ENCODE peak calls at places on chromosomes 2 and 18, in four cellular contexts. J is stomach, A is SK-N-SH, H is HepG2. Y is an unnamed sample.

GRCh38 chr2:196170681-196171247 is 614 bp downstream of the STK17B start:
- DNase-seq in J (peak), A (no peak), H (peak), Y (peak)

GRCh38 chr2:149872041-149872440 is 284.5 kb upstream of the MMADHC start:
- DNase-seq in J (no peak), A (no peak), H (no peak), Y (no peak)

GRCh38 chr18:6941988-6942387 is 175.6 kb downstream of the LAMA1 start:
- DNase-seq in J (no peak), A (no peak), H (no peak), Y (no peak)

GRCh38 chr18:32454667-32455066 is 16.0 kb downstream of the GAREM1 start:
- DNase-seq in J (no peak), A (no peak), H (no peak), Y (no peak)

GRCh38 chr2:86337235-86338099 is at the start of gene REEP1:
- DNase-seq in J (peak), A (peak), H (no peak), Y (no peak)

GRCh38 chr18:23134780-23135678 is at the start of gene CABLES1:
- DNase-seq in J (peak), A (peak), H (peak), Y (peak)

GRCh38 chr2:152353364-152353763 is 18.4 kb downstream of the FMNL2 start:
- DNase-seq in J (no peak), A (no peak), H (peak), Y (no peak)

GRCh38 chr2:110650346-110650745 is 27.5 kb downstream of the BUB1 start:
- DNase-seq in J (no peak), A (no peak), H (no peak), Y (no peak)

GRCh38 chr2:203070615-203071547 is 56.2 kb downstream of the NBEAL1 start:
- DNase-seq in J (no peak), A (no peak), H (no peak), Y (no peak)

GRCh38 chr2:137229834-137230233 is 464.5 kb downstream of the THSD7B start:
- DNase-seq in J (no peak), A (no peak), H (no peak), Y (no peak)

GRCh38 chr2:101762451-101763171 is 65.1 kb downstream of the MAP4K4 start:
- DNase-seq in J (no peak), A (no peak), H (no peak), Y (no peak)

GRCh38 chr2:28681216-28681981 is 70.2 kb upstream of the PPP1CB start:
- DNase-seq in J (no peak), A (no peak), H (no peak), Y (no peak)

GRCh38 chr2:85318222-85319182 is 9.3 kb downstream of the TGOLN2 start:
- DNase-seq in J (no peak), A (no peak), H (no peak), Y (no peak)

GRCh38 chr2:241516520-241516965 is 8.2 kb upstream of the STK25 start:
- DNase-seq in J (no peak), A (no peak), H (no peak), Y (no peak)

GRCh38 chr2:105237045-105237765 is 4.3 kb upstream of the GPR45 start:
- DNase-seq in J (no peak), A (no peak), H (no peak), Y (no peak)

GRCh38 chr18:9731380-9731779 is 23.3 kb downstream of the RAB31 start:
- DNase-seq in J (no peak), A (no peak), H (no peak), Y (no peak)

GRCh38 chr2:174952607-174953006 is 52.6 kb downstream of the CHN1 start:
- DNase-seq in J (no peak), A (no peak), H (no peak), Y (no peak)

GRCh38 chr2:40367032-40367431 is 84.9 kb downstream of the SLC8A1 start:
- DNase-seq in J (no peak), A (no peak), H (no peak), Y (no peak)

GRCh38 chr2:215619989-215620388 is 184.1 kb upstream of the FN1 start:
- DNase-seq in J (peak), A (no peak), H (no peak), Y (peak)

GRCh38 chr2:48406950-48407349 is 123.0 kb upstream of the STON1 start:
- DNase-seq in J (no peak), A (no peak), H (peak), Y (no peak)

GRCh38 chr18:22106536-22107292 is 62.7 kb upstream of the GATA6 start:
- DNase-seq in J (peak), A (no peak), H (peak), Y (no peak)

GRCh38 chr2:234787114-234787513 is 164.7 kb upstream of the SH3BP4 start:
- DNase-seq in J (no peak), A (no peak), H (no peak), Y (no peak)

GRCh38 chr2:71612581-71613520 is 159.5 kb downstream of the DYSF start:
- DNase-seq in J (peak), A (peak), H (no peak), Y (no peak)

GRCh38 chr2:80053522-80054338 is 250.8 kb downstream of the LRRTM1 start:
- DNase-seq in J (no peak), A (no peak), H (no peak), Y (no peak)

GRCh38 chr2:24432121-24432520 is 58.9 kb upstream of the NCOA1 start:
- DNase-seq in J (no peak), A (no peak), H (no peak), Y (no peak)

GRCh38 chr2:118774458-118775133 is 72.9 kb downstream of the EN1 start:
- DNase-seq in J (peak), A (peak), H (no peak), Y (peak)

GRCh38 chr2:128409326-128410034 is 90.8 kb upstream of the HS6ST1 start:
- DNase-seq in J (peak), A (no peak), H (no peak), Y (peak)

GRCh38 chr2:20149703-20150030 is 75.3 kb downstream of the SDC1 start:
- DNase-seq in J (peak), A (no peak), H (no peak), Y (no peak)

GRCh38 chr2:237058423-237058822 is 27.3 kb upstream of the COPS8 start:
- DNase-seq in J (no peak), A (no peak), H (no peak), Y (no peak)

GRCh38 chr2:229921101-229921891 is 513 bp downstream of the TRIP12 start:
- DNase-seq in J (peak), A (peak), H (peak), Y (peak)
- TF ChIP-seq POLR2AphosphoS5 in J (no peak), A (peak), H (peak), Y (no peak)

DNA sequence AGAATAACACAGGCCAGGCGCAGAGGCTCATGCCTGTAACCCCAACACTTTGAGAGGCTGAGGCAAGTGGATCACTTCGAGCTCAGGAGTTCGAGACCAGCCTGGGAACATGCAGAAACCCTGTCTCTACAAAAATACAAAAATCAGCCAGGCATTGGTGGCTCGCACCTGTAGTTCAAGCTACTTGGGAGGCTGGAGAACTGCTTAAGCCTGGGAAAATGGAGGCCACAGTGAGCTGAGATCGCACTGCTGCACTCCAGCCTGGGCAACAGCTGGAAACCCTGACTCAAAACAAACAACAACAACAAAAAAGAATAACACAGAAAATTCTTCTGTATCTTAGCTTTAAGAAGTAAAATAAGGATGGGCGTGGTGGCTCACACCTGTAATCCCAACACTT is 440.3 kb downstream of the LRATD1 start:
- DNase-seq in J (no peak), A (no peak), H (no peak), Y (no peak)
- H3K27ac ChIP-seq in J (no peak), A (no peak), H (no peak), Y (no peak)

GRCh38 chr2:12733846-12734245 is 17.1 kb downstream of the TRIB2 start:
- DNase-seq in J (peak), A (no peak), H (no peak), Y (no peak)
- TF ChIP-seq POLR2AphosphoS5 in J (peak), A (no peak), H (no peak), Y (no peak)

GRCh38 chr18:49017813-49018552 is 67.2 kb upstream of the SMAD7 start:
- DNase-seq in J (peak), A (peak), H (no peak), Y (peak)

GRCh38 chr18:49013961-49014604 is 63.3 kb upstream of the SMAD7 start:
- DNase-seq in J (peak), A (no peak), H (no peak), Y (peak)

GRCh38 chr18:49016648-49017539 is 66.1 kb upstream of the SMAD7 start:
- DNase-seq in J (peak), A (peak), H (peak), Y (peak)

GRCh38 chr18:49014605-49015267 is 64.0 kb upstream of the SMAD7 start:
- DNase-seq in J (no peak), A (no peak), H (no peak), Y (no peak)

DNA sequence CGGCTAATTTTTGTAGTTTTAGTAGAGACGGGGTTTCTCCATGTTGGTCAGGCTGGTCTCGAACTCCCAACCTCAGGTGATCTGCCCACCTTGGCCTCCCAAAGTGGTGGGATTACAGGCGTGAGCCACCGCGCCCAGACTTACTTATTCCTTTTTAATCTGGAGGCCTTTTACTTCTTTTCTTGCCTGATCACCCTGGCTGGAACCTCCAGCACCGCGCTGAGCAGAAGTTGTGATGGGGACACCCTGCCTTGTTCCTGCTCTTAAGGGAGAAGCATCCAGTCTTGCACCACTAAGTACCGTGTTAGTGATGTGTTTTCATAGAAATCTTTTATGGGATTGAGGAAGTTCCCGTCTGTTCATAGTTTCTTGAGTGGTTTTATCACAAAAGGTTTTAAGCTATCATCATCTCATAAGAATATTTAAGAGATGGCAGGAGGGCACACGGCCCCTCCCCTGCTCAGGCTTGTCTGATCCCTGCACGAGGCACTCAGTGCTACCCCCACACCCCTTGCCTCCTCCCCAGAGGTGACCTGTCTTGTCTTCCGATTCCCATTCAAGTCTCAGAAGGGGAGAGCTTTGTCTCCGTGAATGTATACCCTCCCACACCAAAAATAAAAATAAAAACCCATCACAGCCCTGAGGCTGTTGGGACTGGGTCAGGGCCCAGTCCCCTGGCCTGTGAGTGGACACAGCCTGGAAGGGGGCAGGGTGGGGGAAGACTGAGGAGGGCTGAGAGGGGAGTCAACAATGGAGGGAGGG is 65.3 kb upstream of the SMAD7 start:
- DNase-seq in J (peak), A (no peak), H (no peak), Y (no peak)
- H3K27ac ChIP-seq in J (no peak), A (no peak), H (no peak), Y (no peak)

GRCh38 chr18:39842042-39842791 is 2112.8 kb upstream of the PIK3C3 start:
- DNase-seq in J (no peak), A (peak), H (no peak), Y (no peak)

GRCh38 chr18:39843546-39843945 is 2111.5 kb upstream of the PIK3C3 start:
- DNase-seq in J (no peak), A (no peak), H (no peak), Y (no peak)

GRCh38 chr18:39840406-39840805 is 2114.6 kb upstream of the PIK3C3 start:
- DNase-seq in J (no peak), A (no peak), H (no peak), Y (no peak)

GRCh38 chr18:39839782-39840181 is 2115.3 kb upstream of the PIK3C3 start:
- DNase-seq in J (no peak), A (no peak), H (no peak), Y (no peak)

GRCh38 chr18:39841133-39842041 is 2113.6 kb upstream of the PIK3C3 start:
- DNase-seq in J (peak), A (peak), H (peak), Y (peak)
- TF ChIP-seq POLR2AphosphoS5 in J (no peak), A (no peak), H (no peak), Y (no peak)

DNA sequence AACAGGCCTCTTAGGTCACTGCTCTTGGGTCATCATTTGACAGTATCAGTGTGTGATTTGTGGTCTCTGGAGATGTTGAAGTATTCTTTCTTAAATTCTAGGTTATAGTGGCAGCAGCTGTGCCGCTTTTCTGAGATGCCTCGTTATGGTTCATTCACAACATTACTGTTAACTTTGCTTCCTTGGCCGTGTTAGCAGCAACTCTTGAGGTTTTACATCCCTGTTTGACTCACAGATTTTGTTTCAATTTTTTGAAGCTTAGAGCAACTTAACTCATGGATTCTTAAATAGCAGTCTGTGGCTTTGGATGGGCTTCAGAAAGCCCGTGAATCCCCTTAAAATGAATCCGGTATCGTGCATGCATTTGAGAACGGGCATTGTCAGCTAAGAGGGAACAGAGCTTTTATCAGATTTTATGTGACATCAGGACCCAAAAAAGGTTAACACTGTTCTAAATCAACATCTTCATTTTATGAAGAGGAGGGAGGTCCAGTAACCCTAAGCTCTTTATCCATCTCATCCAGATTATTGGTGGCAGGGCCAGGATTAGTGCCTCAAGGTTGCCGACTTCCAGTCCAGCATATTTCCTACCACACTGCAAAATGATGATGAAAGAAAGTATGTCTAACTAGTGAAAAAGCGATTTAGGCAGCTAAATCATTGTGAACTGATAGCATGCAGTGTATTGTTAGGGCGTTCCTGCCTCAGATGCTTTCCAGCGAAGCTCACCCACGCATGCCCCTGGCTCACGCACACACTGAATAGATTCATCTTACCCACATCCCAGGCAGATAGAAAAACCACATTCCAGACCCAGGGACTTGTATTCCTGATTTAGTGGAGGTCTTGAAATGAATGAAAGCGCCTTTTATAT is 5.1 kb downstream of the TRIB2 start:
- DNase-seq in J (no peak), A (no peak), H (no peak), Y (no peak)
- H3K27ac ChIP-seq in J (peak), A (no peak), H (no peak), Y (peak)

DNA sequence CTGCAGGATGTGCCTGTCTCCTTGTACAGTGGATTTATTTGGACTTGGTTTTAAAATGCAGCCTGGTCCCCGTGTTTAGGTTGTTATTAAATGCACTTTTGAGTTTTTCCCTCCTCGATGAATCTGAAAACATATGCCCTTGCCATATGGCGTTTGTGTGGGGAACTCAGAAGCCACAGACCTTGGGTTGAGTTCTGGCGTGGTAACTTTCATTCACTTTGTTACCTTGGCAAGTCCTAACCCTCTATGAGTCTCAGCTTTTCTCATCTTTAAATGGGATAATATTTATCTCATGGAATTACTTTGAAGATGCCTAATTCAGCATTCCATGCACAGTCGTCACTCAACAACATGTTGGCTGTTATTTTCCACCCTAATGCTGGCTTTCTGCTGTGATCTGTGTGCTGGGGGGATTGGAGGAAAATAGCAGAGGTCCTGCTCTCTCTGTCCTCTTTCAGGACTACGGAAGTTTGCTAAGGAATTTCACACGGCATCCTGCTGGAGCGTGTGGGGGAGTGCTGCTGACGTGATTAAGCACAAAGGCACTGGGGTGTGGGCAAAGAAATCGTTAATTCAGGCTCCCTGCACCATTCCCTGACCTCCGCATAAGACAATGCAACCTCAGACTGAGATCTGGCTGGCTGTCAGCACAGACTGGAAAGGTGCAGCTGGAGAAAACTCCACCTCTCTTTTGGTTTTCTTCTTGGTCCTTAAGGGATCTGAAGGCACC is 61.7 kb downstream of the LDLRAD4 start:
- DNase-seq in J (no peak), A (no peak), H (no peak), Y (no peak)
- TF ChIP-seq POLR2AphosphoS5 in J (no peak), A (no peak), H (no peak), Y (no peak)

GRCh38 chr2:143617803-143618415 is 488.7 kb downstream of the ARHGAP15 start:
- DNase-seq in J (no peak), A (no peak), H (no peak), Y (no peak)
- H3K27ac ChIP-seq in J (no peak), A (no peak), H (no peak), Y (no peak)

GRCh38 chr2:98739020-98739419 is 8.1 kb upstream of the MGAT4A start:
- DNase-seq in J (no peak), A (no peak), H (peak), Y (no peak)
- TF ChIP-seq POLR2AphosphoS5 in J (no peak), A (no peak), H (no peak), Y (no peak)

DNA sequence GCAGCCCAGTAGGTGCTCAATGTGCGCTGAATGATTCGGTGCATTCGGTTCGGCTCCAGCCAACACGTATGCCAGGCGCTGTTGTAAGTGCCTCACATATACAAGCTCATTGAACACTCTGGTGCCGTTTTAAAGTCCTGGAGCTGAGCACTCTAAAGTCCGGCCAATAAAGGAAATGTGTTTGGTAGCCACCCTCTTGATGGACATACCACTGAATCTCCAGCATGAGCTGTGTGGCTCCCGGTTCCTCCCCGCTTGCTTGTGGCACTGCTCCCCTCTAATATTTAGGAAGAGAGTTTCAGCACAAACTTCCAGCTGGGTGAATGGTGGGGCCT is 112.1 kb downstream of the MCFD2 start:
- DNase-seq in J (no peak), A (no peak), H (no peak), Y (no peak)
- H3K27ac ChIP-seq in J (no peak), A (peak), H (no peak), Y (no peak)